ENCODE peak calls at places on chromosomes 6 and 20, in seven cellular contexts. N is activated T-cell treated with anti-CD3 and anti-CD28 coated beads, Interleukin-2, amount 50 U/mL, for 72 hours; E is Right ventricle myocardium inferior; S is stimulated activated memory B cell treated with anti-CD40 and anti-IgM and Interleukin-4, amounts not matched to agents 10 μg/mL and 1 μg/mL and 100 μg/mL, for 72 hours; M is CD8-positive, alpha-beta T cell; P is Right ventricle myocardium superior; L is mucosa of descending colon. U is an unnamed sample.

GRCh38 chr6:38483526-38483925 is 156.2 kb downstream of the BTBD9 start:
- ATAC-seq in N (no peak), E (peak; percentile 60), S (peak; percentile 83), M (no peak), P (peak; percentile 55), L (peak; percentile 40), U (no peak)

GRCh38 chr6:157014871-157015270 is 237.7 kb downstream of the ARID1B start:
- ATAC-seq in N (no peak), E (no peak), S (no peak), M (no peak), P (no peak), L (no peak), U (no peak)

GRCh38 chr20:3371757-3372156 is 35.7 kb downstream of the DNAAF9 start:
- ATAC-seq in N (no peak), E (peak; percentile 56), S (no peak), M (no peak), P (peak; percentile 53), L (peak; percentile 70), U (no peak)

GRCh38 chr20:35478804-35479472 is 23.5 kb downstream of the CEP250 start:
- ATAC-seq in N (no peak), E (no peak), S (peak; percentile 66), M (no peak), P (no peak), L (peak; percentile 26), U (no peak)

GRCh38 chr6:159800141-159800865 is at the start of gene PNLDC1:
- ATAC-seq in N (no peak), E (no peak), S (no peak), M (no peak), P (no peak), L (no peak), U (no peak)

GRCh38 chr20:438581-439469 is 23.5 kb downstream of the TBC1D20 start:
- ATAC-seq in N (peak; percentile 82), E (peak; percentile 40), S (peak; percentile 60), M (peak; percentile 80), P (peak; percentile 44), L (peak; percentile 47), U (no peak)

GRCh38 chr6:90401933-90402830 is 105.5 kb upstream of the BACH2 start:
- ATAC-seq in N (peak; percentile 67), E (no peak), S (no peak), M (peak; percentile 54), P (no peak), L (peak; percentile 59), U (no peak)

GRCh38 chr6:31712296-31712695 is 2.9 kb upstream of the LY6G6D start:
- ATAC-seq in N (peak; percentile 44), E (peak; percentile 59), S (peak; percentile 70), M (peak; percentile 62), P (peak; percentile 73), L (peak; percentile 63), U (peak; percentile 77)

GRCh38 chr6:134447883-134448387 is 130.0 kb upstream of the SGK1 start:
- ATAC-seq in N (no peak), E (no peak), S (peak; percentile 50), M (no peak), P (no peak), L (no peak), U (peak; percentile 80)

GRCh38 chr6:4964675-4965336 is 39.0 kb downstream of the RPP40 start:
- ATAC-seq in N (no peak), E (no peak), S (no peak), M (no peak), P (no peak), L (no peak), U (no peak)

GRCh38 chr20:34389206-34389953 is 26.3 kb downstream of the ITCH start:
- ATAC-seq in N (no peak), E (no peak), S (no peak), M (no peak), P (no peak), L (peak; percentile 58), U (no peak)

U was measured in SK-N-SH treated with all-trans-retinoic acid at 6 μM for 48 hours.